ENCODE peak calls at places on chromosomes 13 and 19, in eight cellular contexts. P is heart right ventricle, X is progenitor cell of endocrine pancreas, O is stomach, H is heart left ventricle, E is GM13977, U is foreskin fibroblast, F is RWPE1. L is an unnamed sample.

GRCh38 chr13:47126432-47126831 is 229.6 kb upstream of the HTR2A start:
- DNase-seq in E (no peak), P (no peak), U (peak), O (no peak), H (no peak), F (no peak), X (no peak), L (no peak)

GRCh38 chr19:39951686-39952085 is 17.3 kb upstream of the FCGBP start:
- DNase-seq in E (no peak), P (no peak), U (peak), X (no peak), F (peak), H (no peak), O (peak), L (no peak)

GRCh38 chr13:44576396-44577235 is 486 bp upstream of the TSC22D1 start:
- DNase-seq in U (no peak), H (peak), X (no peak), P (no peak), E (peak), F (peak), O (peak), L (peak)

GRCh38 chr19:2207991-2208860 is 27.9 kb downstream of the PLEKHJ1 start:
- DNase-seq in H (peak), O (peak), U (peak), X (no peak), F (no peak), P (peak), E (peak), L (no peak)

GRCh38 chr13:47454986-47455385 is 546.1 kb downstream of the SUCLA2 start:
- DNase-seq in O (no peak), E (no peak), H (no peak), U (peak), F (no peak), X (no peak), P (no peak), L (no peak)

GRCh38 chr19:17627161-17627560 is 61.0 kb downstream of the UNC13A start:
- DNase-seq in F (no peak), U (no peak), E (no peak), P (no peak), H (no peak), X (no peak), O (no peak), L (no peak)

GRCh38 chr13:52744842-52745241 is 5.2 kb upstream of the CNMD start:
- DNase-seq in E (no peak), O (no peak), H (no peak), X (no peak), P (no peak), U (no peak), F (no peak), L (no peak)

GRCh38 chr13:29955137-29955650 is 104.8 kb upstream of the UBL3 start:
- DNase-seq in E (no peak), H (no peak), F (no peak), O (no peak), U (no peak), X (no peak), P (no peak), L (no peak)

GRCh38 chr19:46716013-46716671 is 772 bp downstream of the PRKD2 start:
- DNase-seq in X (peak), E (no peak), U (no peak), H (no peak), O (peak), P (no peak), F (peak), L (peak)

GRCh38 chr13:49347650-49348385 is 96.0 kb downstream of the CAB39L start:
- DNase-seq in O (no peak), F (no peak), E (no peak), U (no peak), X (no peak), H (no peak), P (no peak), L (no peak)

GRCh38 chr13:94342436-94343242 is 136.8 kb downstream of the DCT start:
- DNase-seq in U (no peak), P (no peak), E (no peak), X (no peak), O (no peak), F (no peak), H (no peak), L (no peak)

GRCh38 chr13:99103536-99103935 is 97.1 kb upstream of the UBAC2 start:
- DNase-seq in U (no peak), X (no peak), H (no peak), E (no peak), P (no peak), F (no peak), O (no peak), L (no peak)

GRCh38 chr19:48433337-48433736 is 12.4 kb upstream of the GRWD1 start:
- DNase-seq in E (no peak), O (no peak), P (no peak), H (no peak), X (no peak), F (no peak), U (no peak), L (no peak)
- TF ChIP-seq CTCF in E (no peak), O (no peak), P (no peak), H (no peak), X (no peak), F (no peak), U (no peak), L (no peak)

DNA sequence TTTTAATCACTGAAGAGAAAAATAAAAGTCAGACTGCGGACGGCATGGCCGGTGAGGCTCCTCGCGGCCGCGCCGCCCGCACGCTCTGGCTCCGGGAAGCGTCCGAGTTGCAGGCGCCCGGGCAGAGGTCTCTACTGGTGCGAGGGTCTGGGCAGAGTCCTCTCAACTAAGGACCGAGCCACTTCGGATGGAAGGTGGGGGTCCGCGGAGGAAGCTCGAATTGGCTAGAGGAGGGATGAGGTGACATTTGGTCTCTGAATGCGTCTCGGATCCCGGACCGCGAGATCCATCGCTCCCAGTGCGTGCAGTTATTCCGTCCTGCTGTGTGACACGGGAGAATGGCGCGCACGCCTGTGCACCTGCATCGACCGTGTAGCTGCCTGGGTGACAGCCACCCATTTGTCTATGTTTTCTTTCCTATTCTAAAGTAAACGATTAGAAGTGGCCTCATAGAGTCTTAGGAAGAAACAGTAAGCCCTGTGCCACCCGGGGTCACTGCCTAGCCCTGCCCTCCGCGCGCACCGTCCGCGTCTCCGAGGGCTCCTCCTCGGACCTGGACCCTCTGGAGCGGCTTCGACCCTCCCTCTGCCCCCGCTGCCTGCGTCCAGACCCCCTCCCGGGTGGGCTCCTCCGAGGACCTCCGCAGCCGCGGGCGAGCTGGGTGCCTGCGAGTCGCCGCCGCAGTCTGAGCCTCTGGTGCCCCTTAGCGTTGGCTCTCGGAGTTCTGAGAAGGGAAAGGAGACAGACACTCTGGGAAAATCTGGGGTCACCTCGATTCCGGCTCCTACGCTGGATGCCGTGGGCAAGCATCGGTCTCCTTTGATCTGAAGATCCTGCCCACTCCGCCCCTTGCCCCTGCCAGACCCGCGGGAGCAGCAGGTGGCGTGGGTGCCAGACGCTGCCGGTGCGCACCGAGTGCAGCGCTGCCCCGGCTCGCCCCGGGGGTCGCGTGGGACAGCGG is 347.4 kb downstream of the LIG4 start:
- DNase-seq in E (peak), H (no peak), O (peak), P (peak), U (no peak), X (peak), F (no peak), L (peak)
- TF ChIP-seq CTCF in E (no peak), H (no peak), O (no peak), P (no peak), U (peak), X (peak), F (no peak), L (no peak)

GRCh38 chr13:36105726-36106125 is 25.5 kb downstream of the DCLK1 start:
- DNase-seq in H (no peak), O (no peak), E (no peak), U (no peak), X (no peak), P (no peak), F (no peak), L (no peak)
- TF ChIP-seq CTCF in H (no peak), O (no peak), E (no peak), U (no peak), X (no peak), P (no peak), F (no peak), L (no peak)

GRCh38 chr13:78046349-78046748 is 127.7 kb upstream of the EDNRB start:
- DNase-seq in X (no peak), F (no peak), H (no peak), P (no peak), U (no peak), O (no peak), E (no peak), L (no peak)
- TF ChIP-seq CTCF in X (no peak), F (no peak), H (no peak), P (no peak), U (no peak), O (no peak), E (no peak), L (no peak)